ENCODE peak calls at places on chromosomes 3 and 15, in five cellular contexts. S is T-helper 2 cell, B is aorta, L is non-pigmented ciliary epithelial cell, R is fibroblast of pulmonary artery. N is an unnamed sample.

GRCh38 chr15:59587085-59587826 is 24.3 kb upstream of the GCNT3 start:
- DNase-seq in S (no peak), R (no peak), B (no peak), L (no peak), N (no peak)

GRCh38 chr15:51726302-51727073 is 11.0 kb downstream of the LYSMD2 start:
- DNase-seq in R (peak; percentile 81), L (peak; percentile 80), B (no peak), S (peak; percentile 12), N (no peak)

GRCh38 chr15:74400915-74401757 is 32.6 kb downstream of the SEMA7A start:
- DNase-seq in R (no peak), S (no peak), B (no peak), L (no peak), N (no peak)

GRCh38 chr3:13187593-13187992 is 114.4 kb upstream of the IQSEC1 start:
- DNase-seq in B (no peak), L (no peak), S (no peak), R (no peak), N (no peak)

GRCh38 chr15:92807971-92808571 is 92.1 kb upstream of the CHD2 start:
- DNase-seq in S (no peak), R (peak; percentile 30), B (no peak), L (no peak), N (no peak)

GRCh38 chr15:40823572-40824343 is 4.8 kb downstream of the PPP1R14D start:
- DNase-seq in B (no peak), R (no peak), S (no peak), L (no peak), N (no peak)

GRCh38 chr3:54093849-54094248 is 28.5 kb upstream of the CACNA2D3 start:
- DNase-seq in S (no peak), L (no peak), R (no peak), B (no peak), N (no peak)

GRCh38 chr3:128500556-128500955 is 7.6 kb upstream of the GATA2 start:
- DNase-seq in L (no peak), R (no peak), S (no peak), B (no peak), N (no peak)

GRCh38 chr15:65470866-65471265 is 46.6 kb downstream of the DPP8 start:
- DNase-seq in B (no peak), L (no peak), S (no peak), R (no peak), N (no peak)

GRCh38 chr15:101183926-101184305 is 67.9 kb downstream of the CHSY1 start:
- DNase-seq in L (no peak), B (no peak), R (no peak), S (no peak), N (no peak)

GRCh38 chr15:36329592-36329991 is 249.8 kb upstream of the CDIN1 start:
- DNase-seq in S (no peak), R (no peak), B (no peak), L (no peak), N (no peak)

GRCh38 chr3:38117163-38117716 is 19.7 kb downstream of the ACAA1 start:
- DNase-seq in B (no peak), L (no peak), R (no peak), S (no peak), N (no peak)

GRCh38 chr15:94653071-94653470 is 421.7 kb downstream of the MCTP2 start:
- DNase-seq in S (no peak), L (no peak), R (no peak), B (no peak), N (no peak)

GRCh38 chr15:35911052-35911780 is 365.3 kb upstream of the DPH6 start:
- DNase-seq in S (no peak), R (no peak), B (no peak), L (no peak), N (no peak)

GRCh38 chr15:67116742-67117141 is 51.3 kb downstream of the SMAD3 start:
- DNase-seq in R (no peak), B (no peak), S (no peak), L (no peak), N (no peak)

GRCh38 chr3:112119686-112120484 is 13.2 kb downstream of the GCSAM start:
- DNase-seq in L (no peak), R (no peak), B (no peak), S (no peak), N (no peak)

GRCh38 chr3:159417761-159418160 is 570.9 kb upstream of the IL12A start:
- DNase-seq in B (no peak), R (peak; percentile 7), L (no peak), S (no peak), N (no peak)

GRCh38 chr3:2853627-2854026 is 256.5 kb downstream of the IL5RA start:
- DNase-seq in R (no peak), L (no peak), S (no peak), B (no peak), N (no peak)

GRCh38 chr3:156787926-156788663 is 38.1 kb upstream of the LEKR1 start:
- DNase-seq in R (peak; percentile 90), B (no peak), L (peak; percentile 95), S (no peak), N (no peak)

GRCh38 chr3:143170676-143171075 is 51.1 kb downstream of the CHST2 start:
- DNase-seq in S (no peak), L (no peak), B (no peak), R (peak; percentile 44), N (no peak)

GRCh38 chr3:18127181-18127863 is 297.8 kb downstream of the SATB1 start:
- DNase-seq in R (no peak), S (no peak), B (no peak), L (no peak), N (no peak)

GRCh38 chr15:66477011-66477410 is 20.6 kb downstream of the SNAPC5 start:
- DNase-seq in S (no peak), R (no peak), B (no peak), L (no peak), N (no peak)

GRCh38 chr3:178777718-178778411 is 241.6 kb downstream of the KCNMB2 start:
- DNase-seq in L (peak; percentile 3), B (no peak), R (peak; percentile 1), S (no peak), N (no peak)

GRCh38 chr3:67898916-67899315 is 244.5 kb upstream of the SUCLG2 start:
- DNase-seq in S (no peak), R (no peak), B (no peak), L (no peak), N (no peak)

GRCh38 chr15:41603941-41604660 is 45.1 kb downstream of the TYRO3 start:
- DNase-seq in R (peak; percentile 89), B (peak; percentile 67), S (peak; percentile 18), L (peak; percentile 56), N (peak; percentile 18)

GRCh38 chr15:67906382-67906781 is 66.5 kb upstream of the RNU6-1 start:
- DNase-seq in S (no peak), B (no peak), R (peak; percentile 56), L (no peak), N (no peak)

GRCh38 chr15:36469567-36469966 is 109.9 kb upstream of the CDIN1 start:
- DNase-seq in S (no peak), R (peak; percentile 29), B (no peak), L (peak; percentile 45), N (no peak)

GRCh38 chr3:41320953-41321641 is 121.8 kb downstream of the CTNNB1 start:
- DNase-seq in B (no peak), R (no peak), L (no peak), S (no peak), N (no peak)

GRCh38 chr3:127065561-127066270 is 82.8 kb downstream of the PLXNA1 start:
- DNase-seq in S (no peak), L (no peak), R (no peak), B (peak; percentile 23), N (no peak)

GRCh38 chr15:45185069-45185779 is 2.5 kb downstream of the SHF start:
- DNase-seq in B (no peak), L (no peak), R (no peak), S (no peak), N (no peak)

GRCh38 chr3:32303051-32303786 is 64.7 kb downstream of the CMTM8 start:
- DNase-seq in B (no peak), L (no peak), S (no peak), R (peak; percentile 42), N (no peak)

GRCh38 chr3:184986490-184986889 is 166.4 kb downstream of the C3orf70 start:
- DNase-seq in S (no peak), R (peak; percentile 3), B (no peak), L (no peak), N (no peak)

GRCh38 chr15:71940004-71940588 is 129.7 kb downstream of the NR2E3 start:
- DNase-seq in R (no peak), S (no peak), B (no peak), L (no peak), N (no peak)

GRCh38 chr15:34064443-34064842 is 25.4 kb upstream of the AVEN start:
- DNase-seq in R (no peak), S (no peak), L (no peak), B (no peak), N (no peak)

GRCh38 chr3:10223676-10224639 is 24.3 kb upstream of the TATDN2 start:
- DNase-seq in L (no peak), R (no peak), S (no peak), B (no peak), N (no peak)

GRCh38 chr15:87619161-87619960 is 637.2 kb downstream of the NTRK3 start:
- DNase-seq in S (no peak), R (peak; percentile 93), L (peak; percentile 44), B (no peak), N (no peak)